ENCODE peak calls at places on chromosomes 16 and 17, in seven cellular contexts. One of them, this sample, is unnamed.

GRCh38 chr17:15900871-15901270 is 44.1 kb upstream of the ADORA2B start:
- DNase-seq in chondrocyte: no peak
- DNase-seq in AG10803: no peak
- DNase-seq in A549: no peak
- DNase-seq in choroid plexus epithelial cell: no peak
- DNase-seq in MM.1S: no peak
- DNase-seq in mesothelial cell of epicardium: no peak
- DNase-seq in this sample: no peak

GRCh38 chr17:78601577-78602190 is 24.5 kb upstream of the DNAH17 start:
- DNase-seq in chondrocyte: peak
- DNase-seq in AG10803: no peak
- DNase-seq in A549: no peak
- DNase-seq in choroid plexus epithelial cell: no peak
- DNase-seq in MM.1S: no peak
- DNase-seq in mesothelial cell of epicardium: no peak
- DNase-seq in this sample: no peak

GRCh38 chr16:48445782-48446533 is 60.7 kb upstream of the SIAH1 start:
- DNase-seq in chondrocyte: no peak
- DNase-seq in AG10803: no peak
- DNase-seq in A549: no peak
- DNase-seq in choroid plexus epithelial cell: no peak
- DNase-seq in MM.1S: no peak
- DNase-seq in mesothelial cell of epicardium: no peak
- DNase-seq in this sample: no peak

GRCh38 chr17:27545562-27546229 is 85.3 kb upstream of the LGALS9 start:
- DNase-seq in chondrocyte: peak
- DNase-seq in AG10803: peak
- DNase-seq in A549: no peak
- DNase-seq in choroid plexus epithelial cell: no peak
- DNase-seq in MM.1S: no peak
- DNase-seq in mesothelial cell of epicardium: no peak
- DNase-seq in this sample: no peak

GRCh38 chr17:5126719-5127488 is 11.1 kb downstream of the USP6 start:
- DNase-seq in chondrocyte: no peak
- DNase-seq in AG10803: no peak
- DNase-seq in A549: no peak
- DNase-seq in choroid plexus epithelial cell: no peak
- DNase-seq in MM.1S: no peak
- DNase-seq in mesothelial cell of epicardium: peak
- DNase-seq in this sample: no peak

GRCh38 chr16:1998852-1999801 is 9.4 kb downstream of the SYNGR3 start:
- DNase-seq in chondrocyte: no peak
- DNase-seq in AG10803: no peak
- DNase-seq in A549: no peak
- DNase-seq in choroid plexus epithelial cell: no peak
- DNase-seq in MM.1S: no peak
- DNase-seq in mesothelial cell of epicardium: no peak
- DNase-seq in this sample: no peak

GRCh38 chr17:64160378-64160777 is 30.4 kb upstream of the ERN1 start:
- DNase-seq in chondrocyte: no peak
- DNase-seq in AG10803: peak
- DNase-seq in A549: no peak
- DNase-seq in choroid plexus epithelial cell: no peak
- DNase-seq in MM.1S: no peak
- DNase-seq in mesothelial cell of epicardium: no peak
- DNase-seq in this sample: no peak

GRCh38 chr16:8505327-8505991 is 84.9 kb downstream of the TMEM114 start:
- DNase-seq in chondrocyte: no peak
- DNase-seq in AG10803: no peak
- DNase-seq in A549: no peak
- DNase-seq in choroid plexus epithelial cell: no peak
- DNase-seq in MM.1S: no peak
- DNase-seq in mesothelial cell of epicardium: no peak
- DNase-seq in this sample: no peak

GRCh38 chr16:26261621-26262020 is 569.9 kb downstream of the HS3ST4 start:
- DNase-seq in chondrocyte: no peak
- DNase-seq in AG10803: no peak
- DNase-seq in A549: no peak
- DNase-seq in choroid plexus epithelial cell: no peak
- DNase-seq in MM.1S: no peak
- DNase-seq in mesothelial cell of epicardium: no peak
- DNase-seq in this sample: no peak

GRCh38 chr16:20192801-20193200 is 119.1 kb upstream of the GPR139 start:
- DNase-seq in chondrocyte: no peak
- DNase-seq in AG10803: no peak
- DNase-seq in A549: no peak
- DNase-seq in choroid plexus epithelial cell: no peak
- DNase-seq in MM.1S: no peak
- DNase-seq in mesothelial cell of epicardium: no peak
- DNase-seq in this sample: no peak

GRCh38 chr16:74291577-74292208 is 4.9 kb upstream of the PSMD7 start:
- DNase-seq in chondrocyte: no peak
- DNase-seq in AG10803: peak
- DNase-seq in A549: no peak
- DNase-seq in choroid plexus epithelial cell: no peak
- DNase-seq in MM.1S: no peak
- DNase-seq in mesothelial cell of epicardium: no peak
- DNase-seq in this sample: no peak

GRCh38 chr16:64089697-64090096 is 1032.2 kb downstream of the CDH11 start:
- DNase-seq in chondrocyte: no peak
- DNase-seq in AG10803: peak
- DNase-seq in A549: no peak
- DNase-seq in choroid plexus epithelial cell: peak
- DNase-seq in MM.1S: peak
- DNase-seq in mesothelial cell of epicardium: no peak
- DNase-seq in this sample: no peak

GRCh38 chr17:55398689-55399088 is 22.9 kb downstream of the MMD start:
- DNase-seq in chondrocyte: no peak
- DNase-seq in AG10803: peak
- DNase-seq in A549: no peak
- DNase-seq in choroid plexus epithelial cell: peak
- DNase-seq in MM.1S: no peak
- DNase-seq in mesothelial cell of epicardium: no peak
- DNase-seq in this sample: no peak

GRCh38 chr16:82535262-82535661 is 91.5 kb upstream of the CDH13 start:
- DNase-seq in chondrocyte: no peak
- DNase-seq in AG10803: no peak
- DNase-seq in A549: no peak
- DNase-seq in choroid plexus epithelial cell: no peak
- DNase-seq in MM.1S: no peak
- DNase-seq in mesothelial cell of epicardium: no peak
- DNase-seq in this sample: no peak

DNA sequence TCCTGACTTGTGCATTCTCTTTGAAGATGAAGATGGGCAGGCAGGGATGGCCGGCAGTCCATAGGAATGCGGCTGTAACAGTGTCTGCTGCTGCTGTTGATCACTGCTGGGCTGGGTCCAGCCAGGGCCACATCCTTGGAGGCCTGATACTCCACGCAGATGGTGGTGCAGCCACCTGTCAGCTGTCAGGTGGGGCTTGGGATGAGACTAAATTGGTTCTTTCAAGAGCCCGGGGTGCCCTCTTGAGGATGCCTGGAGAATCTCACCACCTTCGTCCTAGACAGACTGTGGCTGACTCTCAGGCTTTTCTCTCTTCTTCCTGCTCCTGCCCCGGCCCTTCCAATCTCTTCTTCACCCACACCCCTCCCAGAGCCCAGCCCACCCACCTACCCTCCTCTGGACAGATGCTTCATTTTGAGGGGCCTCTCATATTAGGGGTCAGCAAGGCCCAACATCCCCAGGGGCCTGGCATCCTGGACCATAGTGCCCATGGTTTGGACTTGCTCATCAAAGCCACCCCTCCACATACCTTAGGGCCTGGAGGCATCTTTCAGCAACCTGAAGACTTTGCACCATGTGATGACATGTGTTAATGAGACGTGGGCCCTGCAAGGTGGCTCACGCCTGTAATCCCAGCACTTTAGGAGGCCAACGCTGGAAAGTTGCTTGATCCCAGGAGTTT is 19.1 kb downstream of the OSBPL7 start:
- DNase-seq in chondrocyte: peak
- DNase-seq in AG10803: peak
- DNase-seq in A549: peak
- DNase-seq in choroid plexus epithelial cell: peak
- DNase-seq in MM.1S: peak
- DNase-seq in mesothelial cell of epicardium: no peak
- DNase-seq in this sample: peak
- TF ChIP-seq CTCF in chondrocyte: peak
- TF ChIP-seq CTCF in AG10803: peak
- TF ChIP-seq CTCF in A549: peak
- TF ChIP-seq CTCF in choroid plexus epithelial cell: peak
- TF ChIP-seq CTCF in MM.1S: peak
- TF ChIP-seq CTCF in mesothelial cell of epicardium: peak
- TF ChIP-seq CTCF in this sample: peak

DNA sequence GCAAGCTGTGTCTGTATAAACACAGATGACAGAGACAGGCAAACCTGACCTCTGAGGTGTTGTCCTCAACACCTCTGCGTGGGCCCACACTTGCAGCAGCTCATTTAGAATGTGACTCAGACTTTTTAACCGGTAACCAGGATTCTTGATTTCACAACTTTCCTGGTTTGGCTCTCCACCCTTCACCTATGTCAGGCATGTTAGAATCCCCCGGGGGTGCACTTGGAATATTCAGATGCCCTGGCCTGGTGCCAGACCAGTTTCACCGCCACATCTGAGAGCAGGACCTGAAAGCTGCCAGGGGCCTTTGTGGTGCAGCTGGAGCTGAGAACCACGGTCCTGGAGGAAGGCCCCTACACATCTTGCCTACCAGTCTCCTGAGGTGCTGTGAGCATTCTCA is 4.8 kb downstream of the DHODH start:
- DNase-seq in chondrocyte: no peak
- DNase-seq in AG10803: peak
- DNase-seq in A549: no peak
- DNase-seq in choroid plexus epithelial cell: peak
- DNase-seq in MM.1S: no peak
- DNase-seq in mesothelial cell of epicardium: no peak
- DNase-seq in this sample: no peak
- TF ChIP-seq CTCF in chondrocyte: no peak
- TF ChIP-seq CTCF in AG10803: no peak
- TF ChIP-seq CTCF in A549: no peak
- TF ChIP-seq CTCF in choroid plexus epithelial cell: no peak
- TF ChIP-seq CTCF in MM.1S: no peak
- TF ChIP-seq CTCF in mesothelial cell of epicardium: no peak
- TF ChIP-seq CTCF in this sample: no peak

DNA sequence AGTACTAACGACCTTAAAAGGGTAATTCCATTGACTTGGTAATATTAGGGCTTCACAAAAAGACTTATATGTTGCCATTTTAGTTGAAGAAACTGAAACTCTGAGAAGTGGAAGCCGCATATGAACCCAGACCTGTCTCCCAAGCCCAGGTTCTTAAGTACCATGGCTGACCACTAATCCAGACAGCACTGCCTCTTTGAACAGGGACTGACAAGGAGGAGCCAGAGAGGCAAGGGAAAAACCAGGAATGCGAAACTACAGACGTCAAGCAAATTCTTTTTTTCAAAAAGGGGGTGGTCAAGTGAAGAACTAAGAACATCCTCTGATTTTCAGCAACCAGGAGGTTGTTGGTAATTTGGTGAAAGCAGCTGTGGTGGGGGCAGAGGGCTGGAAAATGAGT is 15.2 kb downstream of the CYB5D1 start:
- DNase-seq in chondrocyte: no peak
- DNase-seq in AG10803: no peak
- DNase-seq in A549: no peak
- DNase-seq in choroid plexus epithelial cell: no peak
- DNase-seq in MM.1S: no peak
- DNase-seq in mesothelial cell of epicardium: no peak
- DNase-seq in this sample: no peak
- TF ChIP-seq CTCF in chondrocyte: no peak
- TF ChIP-seq CTCF in AG10803: no peak
- TF ChIP-seq CTCF in A549: no peak
- TF ChIP-seq CTCF in choroid plexus epithelial cell: no peak
- TF ChIP-seq CTCF in MM.1S: no peak
- TF ChIP-seq CTCF in mesothelial cell of epicardium: no peak
- TF ChIP-seq CTCF in this sample: no peak

DNA sequence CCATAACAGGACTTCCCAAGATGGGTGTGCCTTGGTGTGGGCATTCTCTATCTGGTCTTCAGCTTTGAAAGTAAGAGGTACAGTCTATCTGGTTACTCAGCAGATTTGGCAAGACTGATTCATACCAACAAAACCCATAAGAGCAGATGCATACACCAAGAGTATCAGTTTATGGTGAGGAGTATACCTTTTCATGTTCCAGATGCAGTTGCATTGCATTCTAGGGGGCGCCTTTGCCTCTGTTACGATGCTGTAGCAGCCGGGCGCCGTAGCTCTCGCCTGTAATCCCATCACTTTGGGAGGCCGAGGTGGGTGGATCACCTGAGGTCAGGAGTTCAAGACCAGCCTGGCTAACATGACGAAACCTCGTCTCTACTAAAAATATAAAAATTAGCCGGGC is 31.1 kb upstream of the CARMIL2 start:
- DNase-seq in chondrocyte: no peak
- DNase-seq in AG10803: no peak
- DNase-seq in A549: no peak
- DNase-seq in choroid plexus epithelial cell: no peak
- DNase-seq in MM.1S: no peak
- DNase-seq in mesothelial cell of epicardium: no peak
- DNase-seq in this sample: no peak
- TF ChIP-seq CTCF in chondrocyte: peak
- TF ChIP-seq CTCF in AG10803: no peak
- TF ChIP-seq CTCF in A549: no peak
- TF ChIP-seq CTCF in choroid plexus epithelial cell: peak
- TF ChIP-seq CTCF in MM.1S: no peak
- TF ChIP-seq CTCF in mesothelial cell of epicardium: no peak
- TF ChIP-seq CTCF in this sample: peak

DNA sequence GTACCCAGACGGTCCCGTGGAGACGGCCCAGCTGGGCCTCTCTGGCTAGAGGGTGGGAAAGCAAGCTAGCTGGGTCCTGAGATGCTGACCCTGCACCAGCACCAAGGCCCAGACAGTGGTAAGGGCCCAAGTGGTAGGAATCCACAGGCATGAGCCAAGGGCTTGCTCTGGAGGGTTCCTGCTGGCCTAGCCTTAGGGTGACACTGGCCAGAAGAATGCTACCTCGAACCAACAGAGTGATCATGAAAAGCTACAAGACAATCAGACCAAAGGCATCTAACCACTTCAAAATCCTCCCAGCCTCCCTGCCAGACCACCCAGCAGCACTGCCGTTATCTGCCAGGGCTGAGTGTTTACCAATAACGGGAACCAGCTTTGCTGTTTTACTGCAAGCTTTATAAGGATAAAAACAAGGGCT is 13.2 kb downstream of the HIC1 start:
- DNase-seq in chondrocyte: no peak
- DNase-seq in AG10803: peak
- DNase-seq in A549: no peak
- DNase-seq in choroid plexus epithelial cell: peak
- DNase-seq in MM.1S: no peak
- DNase-seq in mesothelial cell of epicardium: no peak
- DNase-seq in this sample: no peak
- TF ChIP-seq CTCF in chondrocyte: peak
- TF ChIP-seq CTCF in AG10803: peak
- TF ChIP-seq CTCF in A549: no peak
- TF ChIP-seq CTCF in choroid plexus epithelial cell: peak
- TF ChIP-seq CTCF in MM.1S: no peak
- TF ChIP-seq CTCF in mesothelial cell of epicardium: no peak
- TF ChIP-seq CTCF in this sample: no peak

This sample was measured in GM10248.